ENCODE peak calls at places on chromosomes 12 and 14, in six cellular contexts. One of them, this sample, is unnamed.

GRCh38 chr14:97640031-97640430 is 842.8 kb downstream of the VRK1 start:
- DNase-seq in naive thymus-derived CD8-positive, alpha-beta T cell: no peak
- DNase-seq in activated CD4-positive, alpha-beta T cell treated with anti-CD3 and anti-CD28 coated beads, Interleukin-2, amount 10 ng/mL, durations not matched to agents 24 days and 14 days: no peak
- DNase-seq in hippocampal formation: no peak
- DNase-seq in PC-3: no peak
- DNase-seq in cardiac muscle cell: no peak
- DNase-seq in this sample: no peak

GRCh38 chr14:21248739-21249411 is 20.4 kb downstream of the HNRNPC start:
- DNase-seq in naive thymus-derived CD8-positive, alpha-beta T cell: no peak
- DNase-seq in activated CD4-positive, alpha-beta T cell treated with anti-CD3 and anti-CD28 coated beads, Interleukin-2, amount 10 ng/mL, durations not matched to agents 24 days and 14 days: no peak
- DNase-seq in hippocampal formation: no peak
- DNase-seq in PC-3: no peak
- DNase-seq in cardiac muscle cell: no peak
- DNase-seq in this sample: no peak

GRCh38 chr12:61250303-61250702 is 1009.9 kb upstream of the USP15 start:
- DNase-seq in naive thymus-derived CD8-positive, alpha-beta T cell: no peak
- DNase-seq in activated CD4-positive, alpha-beta T cell treated with anti-CD3 and anti-CD28 coated beads, Interleukin-2, amount 10 ng/mL, durations not matched to agents 24 days and 14 days: no peak
- DNase-seq in hippocampal formation: no peak
- DNase-seq in PC-3: peak
- DNase-seq in cardiac muscle cell: no peak
- DNase-seq in this sample: no peak

GRCh38 chr12:47817272-47818006 is 2.3 kb downstream of the HDAC7 start:
- DNase-seq in naive thymus-derived CD8-positive, alpha-beta T cell: no peak
- DNase-seq in activated CD4-positive, alpha-beta T cell treated with anti-CD3 and anti-CD28 coated beads, Interleukin-2, amount 10 ng/mL, durations not matched to agents 24 days and 14 days: peak
- DNase-seq in hippocampal formation: no peak
- DNase-seq in PC-3: no peak
- DNase-seq in cardiac muscle cell: no peak
- DNase-seq in this sample: no peak

GRCh38 chr14:61663312-61663974 is 31.9 kb upstream of the HIF1A start:
- DNase-seq in naive thymus-derived CD8-positive, alpha-beta T cell: no peak
- DNase-seq in activated CD4-positive, alpha-beta T cell treated with anti-CD3 and anti-CD28 coated beads, Interleukin-2, amount 10 ng/mL, durations not matched to agents 24 days and 14 days: peak
- DNase-seq in hippocampal formation: no peak
- DNase-seq in PC-3: no peak
- DNase-seq in cardiac muscle cell: no peak
- DNase-seq in this sample: no peak

GRCh38 chr12:43444940-43445564 is 107.0 kb downstream of the ADAMTS20 start:
- DNase-seq in naive thymus-derived CD8-positive, alpha-beta T cell: peak
- DNase-seq in activated CD4-positive, alpha-beta T cell treated with anti-CD3 and anti-CD28 coated beads, Interleukin-2, amount 10 ng/mL, durations not matched to agents 24 days and 14 days: peak
- DNase-seq in hippocampal formation: peak
- DNase-seq in PC-3: peak
- DNase-seq in cardiac muscle cell: peak
- DNase-seq in this sample: peak

GRCh38 chr12:22459872-22460490 is 84.4 kb downstream of the C2CD5 start:
- DNase-seq in naive thymus-derived CD8-positive, alpha-beta T cell: no peak
- DNase-seq in activated CD4-positive, alpha-beta T cell treated with anti-CD3 and anti-CD28 coated beads, Interleukin-2, amount 10 ng/mL, durations not matched to agents 24 days and 14 days: peak
- DNase-seq in hippocampal formation: no peak
- DNase-seq in PC-3: peak
- DNase-seq in cardiac muscle cell: peak
- DNase-seq in this sample: peak

GRCh38 chr14:93619176-93619793 is 169.0 kb downstream of the PRIMA1 start:
- DNase-seq in naive thymus-derived CD8-positive, alpha-beta T cell: no peak
- DNase-seq in activated CD4-positive, alpha-beta T cell treated with anti-CD3 and anti-CD28 coated beads, Interleukin-2, amount 10 ng/mL, durations not matched to agents 24 days and 14 days: peak
- DNase-seq in hippocampal formation: peak
- DNase-seq in PC-3: peak
- DNase-seq in cardiac muscle cell: peak
- DNase-seq in this sample: peak

GRCh38 chr14:36716614-36717184 is 55.0 kb downstream of the PAX9 start:
- DNase-seq in naive thymus-derived CD8-positive, alpha-beta T cell: no peak
- DNase-seq in activated CD4-positive, alpha-beta T cell treated with anti-CD3 and anti-CD28 coated beads, Interleukin-2, amount 10 ng/mL, durations not matched to agents 24 days and 14 days: no peak
- DNase-seq in hippocampal formation: no peak
- DNase-seq in PC-3: peak
- DNase-seq in cardiac muscle cell: no peak
- DNase-seq in this sample: no peak

GRCh38 chr14:38209572-38210159 is 2.0 kb downstream of the SSTR1 start:
- DNase-seq in naive thymus-derived CD8-positive, alpha-beta T cell: no peak
- DNase-seq in activated CD4-positive, alpha-beta T cell treated with anti-CD3 and anti-CD28 coated beads, Interleukin-2, amount 10 ng/mL, durations not matched to agents 24 days and 14 days: no peak
- DNase-seq in hippocampal formation: no peak
- DNase-seq in PC-3: no peak
- DNase-seq in cardiac muscle cell: no peak
- DNase-seq in this sample: peak

GRCh38 chr14:68589447-68590232 is 203.2 kb downstream of the ZFP36L1 start:
- DNase-seq in naive thymus-derived CD8-positive, alpha-beta T cell: no peak
- DNase-seq in activated CD4-positive, alpha-beta T cell treated with anti-CD3 and anti-CD28 coated beads, Interleukin-2, amount 10 ng/mL, durations not matched to agents 24 days and 14 days: no peak
- DNase-seq in hippocampal formation: no peak
- DNase-seq in PC-3: no peak
- DNase-seq in cardiac muscle cell: peak
- DNase-seq in this sample: peak

GRCh38 chr14:75283162-75283883 is 4.7 kb downstream of the FOS start:
- DNase-seq in naive thymus-derived CD8-positive, alpha-beta T cell: no peak
- DNase-seq in activated CD4-positive, alpha-beta T cell treated with anti-CD3 and anti-CD28 coated beads, Interleukin-2, amount 10 ng/mL, durations not matched to agents 24 days and 14 days: peak
- DNase-seq in hippocampal formation: no peak
- DNase-seq in PC-3: no peak
- DNase-seq in cardiac muscle cell: no peak
- DNase-seq in this sample: no peak

GRCh38 chr14:93042968-93043940 is 72.5 kb downstream of the ITPK1 start:
- DNase-seq in naive thymus-derived CD8-positive, alpha-beta T cell: no peak
- DNase-seq in activated CD4-positive, alpha-beta T cell treated with anti-CD3 and anti-CD28 coated beads, Interleukin-2, amount 10 ng/mL, durations not matched to agents 24 days and 14 days: no peak
- DNase-seq in hippocampal formation: no peak
- DNase-seq in PC-3: peak
- DNase-seq in cardiac muscle cell: no peak
- DNase-seq in this sample: peak

GRCh38 chr12:124633269-124633953 is 66.0 kb upstream of the NCOR2 start:
- DNase-seq in naive thymus-derived CD8-positive, alpha-beta T cell: no peak
- DNase-seq in activated CD4-positive, alpha-beta T cell treated with anti-CD3 and anti-CD28 coated beads, Interleukin-2, amount 10 ng/mL, durations not matched to agents 24 days and 14 days: no peak
- DNase-seq in hippocampal formation: no peak
- DNase-seq in PC-3: peak
- DNase-seq in cardiac muscle cell: no peak
- DNase-seq in this sample: peak

GRCh38 chr12:64109706-64110105 is 112.4 kb downstream of the KICS2 start:
- DNase-seq in naive thymus-derived CD8-positive, alpha-beta T cell: no peak
- DNase-seq in activated CD4-positive, alpha-beta T cell treated with anti-CD3 and anti-CD28 coated beads, Interleukin-2, amount 10 ng/mL, durations not matched to agents 24 days and 14 days: no peak
- DNase-seq in hippocampal formation: no peak
- DNase-seq in PC-3: no peak
- DNase-seq in cardiac muscle cell: no peak
- DNase-seq in this sample: no peak

GRCh38 chr12:116426391-116427136 is 132.6 kb upstream of the MAP1LC3B2 start:
- DNase-seq in naive thymus-derived CD8-positive, alpha-beta T cell: no peak
- DNase-seq in activated CD4-positive, alpha-beta T cell treated with anti-CD3 and anti-CD28 coated beads, Interleukin-2, amount 10 ng/mL, durations not matched to agents 24 days and 14 days: no peak
- DNase-seq in hippocampal formation: no peak
- DNase-seq in PC-3: peak
- DNase-seq in cardiac muscle cell: peak
- DNase-seq in this sample: peak

GRCh38 chr12:106773286-106773685 is 1.2 kb upstream of the RIC8B start:
- DNase-seq in naive thymus-derived CD8-positive, alpha-beta T cell: no peak
- DNase-seq in activated CD4-positive, alpha-beta T cell treated with anti-CD3 and anti-CD28 coated beads, Interleukin-2, amount 10 ng/mL, durations not matched to agents 24 days and 14 days: no peak
- DNase-seq in hippocampal formation: no peak
- DNase-seq in PC-3: no peak
- DNase-seq in cardiac muscle cell: no peak
- DNase-seq in this sample: peak

GRCh38 chr14:104735830-104736642 is 12.0 kb downstream of the ADSS1 start:
- DNase-seq in naive thymus-derived CD8-positive, alpha-beta T cell: no peak
- DNase-seq in activated CD4-positive, alpha-beta T cell treated with anti-CD3 and anti-CD28 coated beads, Interleukin-2, amount 10 ng/mL, durations not matched to agents 24 days and 14 days: no peak
- DNase-seq in hippocampal formation: peak
- DNase-seq in PC-3: no peak
- DNase-seq in cardiac muscle cell: no peak
- DNase-seq in this sample: no peak

GRCh38 chr14:101506211-101506920 is 54.9 kb upstream of the DIO3 start:
- DNase-seq in naive thymus-derived CD8-positive, alpha-beta T cell: no peak
- DNase-seq in activated CD4-positive, alpha-beta T cell treated with anti-CD3 and anti-CD28 coated beads, Interleukin-2, amount 10 ng/mL, durations not matched to agents 24 days and 14 days: no peak
- DNase-seq in hippocampal formation: no peak
- DNase-seq in PC-3: no peak
- DNase-seq in cardiac muscle cell: no peak
- DNase-seq in this sample: no peak

GRCh38 chr12:14850929-14851663 is 7.8 kb upstream of the ART4 start:
- DNase-seq in naive thymus-derived CD8-positive, alpha-beta T cell: no peak
- DNase-seq in activated CD4-positive, alpha-beta T cell treated with anti-CD3 and anti-CD28 coated beads, Interleukin-2, amount 10 ng/mL, durations not matched to agents 24 days and 14 days: no peak
- DNase-seq in hippocampal formation: no peak
- DNase-seq in PC-3: no peak
- DNase-seq in cardiac muscle cell: no peak
- DNase-seq in this sample: no peak

GRCh38 chr14:24297190-24297964 is 2.2 kb downstream of the DHRS1 start:
- DNase-seq in naive thymus-derived CD8-positive, alpha-beta T cell: no peak
- DNase-seq in activated CD4-positive, alpha-beta T cell treated with anti-CD3 and anti-CD28 coated beads, Interleukin-2, amount 10 ng/mL, durations not matched to agents 24 days and 14 days: no peak
- DNase-seq in hippocampal formation: no peak
- DNase-seq in PC-3: peak
- DNase-seq in cardiac muscle cell: peak
- DNase-seq in this sample: peak

GRCh38 chr14:63852271-63852816 is 460 bp upstream of the SYNE2 start:
- DNase-seq in naive thymus-derived CD8-positive, alpha-beta T cell: no peak
- DNase-seq in activated CD4-positive, alpha-beta T cell treated with anti-CD3 and anti-CD28 coated beads, Interleukin-2, amount 10 ng/mL, durations not matched to agents 24 days and 14 days: no peak
- DNase-seq in hippocampal formation: no peak
- DNase-seq in PC-3: no peak
- DNase-seq in cardiac muscle cell: no peak
- DNase-seq in this sample: no peak

GRCh38 chr12:1374296-1374695 is 220.1 kb downstream of the FBXL14 start:
- DNase-seq in naive thymus-derived CD8-positive, alpha-beta T cell: no peak
- DNase-seq in activated CD4-positive, alpha-beta T cell treated with anti-CD3 and anti-CD28 coated beads, Interleukin-2, amount 10 ng/mL, durations not matched to agents 24 days and 14 days: no peak
- DNase-seq in hippocampal formation: no peak
- DNase-seq in PC-3: no peak
- DNase-seq in cardiac muscle cell: no peak
- DNase-seq in this sample: peak

GRCh38 chr12:3458041-3458440 is 33.0 kb upstream of the PRMT8 start:
- DNase-seq in naive thymus-derived CD8-positive, alpha-beta T cell: no peak
- DNase-seq in activated CD4-positive, alpha-beta T cell treated with anti-CD3 and anti-CD28 coated beads, Interleukin-2, amount 10 ng/mL, durations not matched to agents 24 days and 14 days: no peak
- DNase-seq in hippocampal formation: no peak
- DNase-seq in PC-3: peak
- DNase-seq in cardiac muscle cell: no peak
- DNase-seq in this sample: no peak